ENCODE peak calls at places on chromosomes 11 and 22, in six cellular contexts. X is suprapubic skin, F is fibroblast of lung, O is kidney, M is mucosa of descending colon, V is sigmoid colon. U is an unnamed sample.

GRCh38 chr11:1742371-1742770 is 8.0 kb downstream of the IFITM10 start:
- DNase-seq in X (no peak), O (no peak), F (no peak), V (no peak), M (no peak), U (no peak)

GRCh38 chr22:38570841-38571364 is 920 bp upstream of the DMC1 start:
- DNase-seq in M (peak; percentile 50), F (peak; percentile 38), O (peak; percentile 73), V (peak; percentile 77), X (peak; percentile 64), U (peak; percentile 72)

GRCh38 chr11:70522261-70522612 is 123.9 kb downstream of the CTTN start:
- DNase-seq in V (no peak), F (no peak), O (no peak), M (no peak), X (no peak), U (peak; percentile 12)

GRCh38 chr11:47904048-47904447 is 55.9 kb upstream of the NUP160 start:
- DNase-seq in V (no peak), M (no peak), O (no peak), X (no peak), F (no peak), U (no peak)

GRCh38 chr11:70671611-70672010 is 273.3 kb downstream of the CTTN start:
- DNase-seq in F (no peak), V (no peak), M (no peak), O (no peak), X (no peak), U (no peak)

GRCh38 chr11:115774756-115775155 is 270.5 kb upstream of the CADM1 start:
- DNase-seq in F (no peak), M (no peak), O (no peak), V (no peak), X (no peak), U (no peak)

GRCh38 chr11:95242990-95243590 is 12.1 kb upstream of the SESN3 start:
- DNase-seq in O (no peak), V (no peak), X (no peak), M (no peak), F (no peak), U (no peak)

GRCh38 chr11:69259072-69259471 is 34.9 kb upstream of the MYEOV start:
- DNase-seq in X (no peak), V (peak; percentile 0), F (no peak), O (no peak), M (no peak), U (no peak)

GRCh38 chr22:29171721-29172120 is 34.0 kb upstream of the EMID1 start:
- DNase-seq in F (no peak), X (no peak), V (peak; percentile 62), M (peak; percentile 9), O (peak; percentile 52), U (no peak)

GRCh38 chr11:11332141-11332710 is 20.8 kb downstream of the CSNK2A3 start:
- DNase-seq in V (no peak), F (no peak), X (no peak), O (no peak), M (no peak), U (no peak)

GRCh38 chr11:30281476-30282288 is 41.2 kb upstream of the ARL14EP start:
- DNase-seq in V (no peak), O (no peak), X (no peak), F (no peak), M (no peak), U (no peak)

GRCh38 chr11:109892321-109892794 is 200.8 kb upstream of the ZC3H12C start:
- DNase-seq in M (no peak), X (no peak), O (no peak), F (peak; percentile 11), V (no peak), U (no peak)

GRCh38 chr11:129813216-129813791 is 2.3 kb upstream of the TMEM45B start:
- DNase-seq in V (no peak), M (no peak), O (no peak), F (no peak), X (no peak), U (no peak)

GRCh38 chr11:72606362-72607100 is 67.7 kb downstream of the PDE2A start:
- DNase-seq in X (no peak), V (no peak), O (no peak), F (peak; percentile 56), M (no peak), U (no peak)

GRCh38 chr22:38843716-38844660 is at the start of gene NPTXR:
- DNase-seq in O (no peak), V (no peak), M (peak; percentile 50), X (no peak), F (peak; percentile 50), U (peak; percentile 51)

GRCh38 chr11:94897330-94897768 is 76.0 kb downstream of the CWC15 start:
- DNase-seq in V (peak; percentile 76), M (no peak), O (no peak), F (peak; percentile 38), X (no peak), U (peak; percentile 82)

GRCh38 chr22:40176921-40177737 is 596 bp upstream of the TNRC6B start:
- DNase-seq in X (no peak), V (no peak), F (peak; percentile 70), O (peak; percentile 75), M (peak; percentile 46), U (no peak)

GRCh38 chr11:126585388-126586302 is 230.2 kb downstream of the ST3GAL4 start:
- DNase-seq in M (peak; percentile 32), O (no peak), V (peak; percentile 76), X (peak; percentile 75), F (peak; percentile 94), U (peak; percentile 77)

GRCh38 chr11:119742263-119742861 is 13.4 kb upstream of the NECTIN1 start:
- DNase-seq in O (no peak), V (no peak), X (no peak), F (peak; percentile 42), M (peak; percentile 53), U (peak; percentile 49)

GRCh38 chr11:121141051-121141450 is 40.0 kb downstream of the TECTA start:
- DNase-seq in F (peak; percentile 13), X (no peak), V (no peak), M (no peak), O (no peak), U (no peak)

GRCh38 chr11:113906038-113906437 is 1.4 kb downstream of the HTR3B start:
- DNase-seq in F (peak; percentile 8), X (no peak), O (no peak), M (peak; percentile 51), V (no peak), U (no peak)

GRCh38 chr22:23836692-23837495 is 1.9 kb downstream of the DERL3 start:
- DNase-seq in X (no peak), O (peak; percentile 65), V (peak; percentile 62), M (peak; percentile 30), F (no peak), U (peak; percentile 59)

GRCh38 chr22:23837911-23838685 is 708 bp downstream of the DERL3 start:
- DNase-seq in O (peak; percentile 60), F (no peak), M (peak; percentile 33), X (no peak), V (no peak), U (peak; percentile 67)

GRCh38 chr22:23838686-23839468 is at the start of gene DERL3:
- DNase-seq in M (peak; percentile 99), V (peak; percentile 98), O (peak; percentile 99), F (peak; percentile 98), X (peak; percentile 97), U (peak; percentile 99)

GRCh38 chr22:23836281-23836680 is 2.5 kb downstream of the DERL3 start:
- DNase-seq in V (peak; percentile 50), X (peak; percentile 36), M (peak; percentile 21), F (no peak), O (peak; percentile 53), U (no peak)

DNA sequence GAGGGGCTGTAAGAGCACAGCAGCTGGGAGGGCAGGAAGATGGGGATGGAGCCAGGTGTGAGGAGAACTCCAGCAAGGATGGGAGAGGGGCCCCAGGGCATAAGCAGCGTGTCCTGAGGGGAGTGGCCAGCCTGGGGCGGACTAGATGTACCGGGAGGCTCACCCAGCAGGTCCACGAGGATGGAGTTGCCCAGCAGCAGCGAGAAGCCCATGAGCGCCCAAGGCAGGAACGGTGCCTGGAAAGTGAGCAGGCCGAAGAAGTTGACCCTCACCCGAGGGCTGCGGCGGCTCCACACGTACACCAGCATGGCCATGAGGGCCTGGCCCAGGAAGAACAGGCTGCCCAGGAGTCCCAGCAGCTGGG is 1.3 kb downstream of the DERL3 start:
- DNase-seq in M (peak; percentile 38), X (no peak), F (no peak), V (no peak), O (peak; percentile 74), U (no peak)
- H3K4me1 ChIP-seq in M (peaks cover 13% of the 10 kb centered on the region), X (peaks cover 29% of the 10 kb centered on the region), F (no peaks in the 10 kb centered on the region), V (peaks cover 21% of the 10 kb centered on the region), O (no peaks in the 10 kb centered on the region), U (peaks cover 6% of the 10 kb centered on the region)

DNA sequence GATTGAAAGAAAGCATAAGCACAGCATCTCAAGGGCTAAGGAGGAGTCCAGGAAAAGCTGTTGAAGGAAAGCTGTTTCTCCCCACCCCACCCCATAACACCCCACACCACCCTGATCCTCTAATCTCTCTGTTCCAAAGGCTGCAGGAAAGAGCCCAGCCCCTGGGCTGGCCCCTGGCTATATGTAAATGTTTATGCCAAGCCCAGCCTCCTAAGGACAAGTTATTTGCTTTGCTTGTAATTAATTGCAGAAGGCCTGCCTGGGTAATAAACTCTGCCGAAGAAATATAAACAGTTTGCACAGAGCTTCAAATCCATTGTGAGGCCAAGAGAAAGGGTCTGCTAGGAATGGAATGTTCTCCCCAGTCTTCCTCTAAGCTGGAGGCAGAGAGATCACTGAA is 21.2 kb downstream of the ARRB1 start:
- DNase-seq in V (no peak), M (peak; percentile 77), F (no peak), O (no peak), X (no peak), U (no peak)
- H3K4me1 ChIP-seq in V (peaks cover 88% of the 10 kb centered on the region), M (peaks cover 66% of the 10 kb centered on the region), F (peaks cover 25% of the 10 kb centered on the region), O (peaks cover 20% of the 10 kb centered on the region), X (peaks cover 57% of the 10 kb centered on the region), U (peaks cover 2% of the 10 kb centered on the region)

DNA sequence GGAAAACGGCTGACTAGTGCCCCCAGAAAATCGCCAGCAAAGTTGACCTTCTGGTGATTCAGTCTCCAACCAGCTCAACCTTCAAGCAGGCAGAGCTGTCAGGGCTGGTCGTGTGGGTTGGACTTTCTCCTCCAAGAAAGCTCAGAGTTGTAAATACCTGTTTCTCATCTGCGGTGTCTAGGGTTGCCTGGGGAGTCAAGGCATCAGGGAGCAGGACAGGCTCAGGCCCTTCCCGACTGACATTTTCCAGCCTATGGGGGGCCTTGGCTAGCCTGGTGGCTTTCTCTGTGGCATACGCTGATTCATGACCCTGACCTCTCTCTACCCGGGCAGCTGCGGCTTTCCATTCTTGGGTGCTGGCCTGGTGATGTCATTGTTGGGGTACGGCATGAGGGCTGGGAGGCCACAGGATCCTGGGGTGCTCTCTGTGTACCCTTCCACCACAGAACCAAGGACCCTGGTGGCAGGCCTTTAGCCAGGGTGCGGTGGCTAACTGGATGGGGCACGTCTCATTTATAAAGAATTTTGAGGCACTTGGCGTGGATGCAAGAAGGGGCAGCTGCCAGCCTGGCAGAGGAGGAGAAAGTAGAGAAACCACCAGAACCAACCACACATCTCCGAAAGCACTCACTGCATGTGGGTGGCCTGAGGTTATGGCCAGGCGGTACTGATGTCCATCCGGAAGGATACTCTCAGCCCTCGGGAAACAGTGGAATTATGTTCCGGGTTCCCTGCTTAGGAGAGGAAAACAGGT is 64.9 kb downstream of the BCR start:
- DNase-seq in O (no peak), F (peak; percentile 76), X (no peak), M (no peak), V (no peak), U (peak; percentile 20)
- H3K4me1 ChIP-seq in O (peaks cover 38% of the 10 kb centered on the region), F (peaks cover 6% of the 10 kb centered on the region), X (peaks cover 9% of the 10 kb centered on the region), M (peaks cover 2% of the 10 kb centered on the region), V (peaks cover 23% of the 10 kb centered on the region), U (peaks cover 2% of the 10 kb centered on the region)

GRCh38 chr11:80782135-80782885 is 1341.5 kb upstream of the TENM4 start:
- DNase-seq in F (no peak), V (no peak), M (no peak), O (no peak), X (no peak), U (no peak)
- H3K4me1 ChIP-seq in F (no peaks in the 10 kb centered on the region), V (no peaks in the 10 kb centered on the region), M (no peaks in the 10 kb centered on the region), O (no peaks in the 10 kb centered on the region), X (no peaks in the 10 kb centered on the region), U (no peaks in the 10 kb centered on the region)

U was measured in right cardiac atrium.